ENCODE peak calls at places on chromosomes 12 and 14, in five cellular contexts. I is kidney epithelial cell, S is astrocyte of the cerebellum, Y is bronchial epithelial cell, O is uterus. H is an unnamed sample.

GRCh38 chr12:120757226-120757742 is 31.7 kb downstream of the ACADS start:
- DNase-seq in I (no peak), S (no peak), Y (no peak), O (no peak), H (no peak)

GRCh38 chr14:86221000-86221399 is 691.1 kb downstream of the FLRT2 start:
- DNase-seq in O (no peak), I (no peak), Y (no peak), S (no peak), H (no peak)

GRCh38 chr14:102215522-102216250 is 76.0 kb downstream of the WDR20 start:
- DNase-seq in Y (no peak), O (no peak), S (no peak), I (no peak), H (no peak)

GRCh38 chr14:35425850-35426249 is 21.3 kb upstream of the NFKBIA start:
- DNase-seq in S (no peak), O (no peak), I (no peak), Y (no peak), H (no peak)

GRCh38 chr12:2640709-2641108 is 154.1 kb upstream of the FKBP4 start:
- DNase-seq in Y (peak; percentile 89), S (peak; percentile 84), I (peak; percentile 92), O (peak; percentile 64), H (peak; percentile 71)

GRCh38 chr12:104588048-104588942 is 131.5 kb downstream of the CHST11 start:
- DNase-seq in Y (peak; percentile 96), S (no peak), I (peak; percentile 88), O (no peak), H (no peak)

GRCh38 chr12:2539938-2540337 is 254.8 kb upstream of the FKBP4 start:
- DNase-seq in Y (no peak), I (no peak), O (no peak), S (no peak), H (no peak)

GRCh38 chr14:92553456-92553855 is 39.9 kb downstream of the RIN3 start:
- DNase-seq in Y (no peak), O (peak; percentile 36), S (no peak), I (no peak), H (no peak)

GRCh38 chr14:72332054-72332453 is 399.8 kb downstream of the RGS6 start:
- DNase-seq in Y (no peak), I (no peak), O (no peak), S (no peak), H (no peak)

GRCh38 chr12:132847363-132848356 is 19.0 kb upstream of the GOLGA3 start:
- DNase-seq in I (no peak), O (no peak), Y (no peak), S (no peak), H (no peak)

GRCh38 chr12:80472241-80472640 is 28.2 kb downstream of the PTPRQ start:
- DNase-seq in O (no peak), S (no peak), I (no peak), Y (no peak), H (no peak)

GRCh38 chr12:80470403-80470802 is 26.4 kb downstream of the PTPRQ start:
- DNase-seq in Y (no peak), I (no peak), S (no peak), O (no peak), H (no peak)

GRCh38 chr12:80469681-80470080 is 25.6 kb downstream of the PTPRQ start:
- DNase-seq in O (no peak), S (no peak), Y (no peak), I (no peak), H (no peak)

DNA sequence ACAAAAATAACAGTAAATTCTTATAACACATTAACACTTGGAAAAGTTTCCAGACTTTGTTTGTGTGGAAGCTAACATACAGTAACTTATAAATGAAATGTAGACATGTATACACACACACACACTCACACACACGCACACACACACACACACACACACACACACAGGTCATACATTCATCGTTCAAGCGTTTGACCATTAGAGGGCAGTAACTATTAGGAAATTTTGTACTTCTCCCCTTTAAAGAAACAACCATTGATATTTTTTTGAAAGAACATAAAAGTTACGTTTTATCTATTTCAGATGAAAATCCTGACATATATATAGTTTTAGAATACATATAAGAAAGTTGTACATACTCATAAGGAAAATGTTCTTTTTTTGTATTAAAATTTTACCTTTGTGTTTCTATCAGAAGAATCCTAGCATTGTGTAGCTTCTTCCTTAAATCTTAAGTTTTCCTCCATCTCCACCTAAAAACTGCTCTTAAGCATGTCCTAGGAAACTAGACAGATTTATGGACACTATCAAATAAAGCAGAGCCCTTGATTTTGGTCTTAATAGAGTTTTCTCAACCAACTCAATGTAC is 29.0 kb downstream of the PTPRQ start:
- DNase-seq in S (peak; percentile 67), Y (peak; percentile 57), O (no peak), I (peak; percentile 4), H (peak; percentile 49)
- TF ChIP-seq CTCF in S (peak; percentile 56), Y (peak; percentile 44), O (peak; percentile 7), I (peak; percentile 56), H (peak; percentile 59)

GRCh38 chr14:59463773-59464650 is 1.2 kb downstream of the GPR135 start:
- DNase-seq in Y (no peak), S (no peak), I (no peak), O (peak; percentile 48), H (no peak)
- H3K4me3 ChIP-seq in Y (peak overlapping the region; percentile 45), S (peak overlapping the region; percentile 47), I (peak overlapping the region; percentile 41), O (peak overlapping the region; percentile 65), H (peak overlapping the region; percentile 58)

DNA sequence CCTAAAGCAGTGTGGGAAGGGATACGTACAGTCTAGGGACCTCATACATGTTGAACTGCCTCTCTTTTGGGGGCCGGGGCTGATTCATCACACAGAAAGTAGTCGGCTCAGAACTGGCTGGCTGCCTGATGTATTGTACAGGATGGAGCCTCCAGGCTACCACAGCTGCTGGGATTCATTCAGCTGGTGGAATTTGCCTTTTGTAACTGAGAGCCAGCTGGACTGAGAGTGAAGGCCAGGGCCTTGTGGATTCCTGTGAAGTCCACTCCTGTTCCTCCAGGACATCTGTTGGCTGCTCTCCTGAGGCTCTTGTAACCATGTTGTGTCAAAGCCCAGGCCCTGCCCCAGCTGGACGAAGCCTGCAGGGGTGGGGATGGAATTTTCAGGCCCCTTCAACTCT is 116.3 kb upstream of the PRICKLE1 start:
- DNase-seq in I (peak; percentile 45), O (peak; percentile 79), Y (peak; percentile 35), S (peak; percentile 99), H (no peak)
- TF ChIP-seq CTCF in I (no peak), O (no peak), Y (no peak), S (no peak), H (no peak)

DNA sequence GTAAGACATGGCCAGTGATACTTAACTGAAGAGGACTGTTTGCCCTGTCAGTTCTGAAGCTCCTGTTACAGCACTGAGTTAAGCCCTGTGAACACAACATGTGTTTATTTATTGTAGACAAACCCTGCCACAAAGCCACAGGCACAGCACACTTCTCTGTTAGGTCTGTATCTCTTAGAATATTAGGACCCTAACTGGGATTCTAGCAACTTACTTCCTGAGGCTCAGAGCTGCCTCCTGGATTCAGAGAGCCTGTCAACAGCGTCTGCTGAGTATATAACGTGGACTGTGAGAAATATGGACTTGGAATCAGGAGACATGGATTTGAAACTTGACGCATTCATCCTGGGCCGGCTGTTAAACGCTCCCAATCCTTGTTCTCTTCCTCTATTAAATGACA is 135.0 kb upstream of the HIF1A start:
- DNase-seq in S (no peak), I (no peak), Y (no peak), O (no peak), H (no peak)
- H3K4me3 ChIP-seq in S (no peak overlapping the region), I (no peak overlapping the region), Y (no peak overlapping the region), O (no peak overlapping the region), H (no peak overlapping the region)

GRCh38 chr12:42767326-42767954 is 177.9 kb upstream of the PRICKLE1 start:
- DNase-seq in Y (no peak), I (no peak), O (no peak), S (no peak), H (no peak)
- TF ChIP-seq CTCF in Y (no peak), I (no peak), O (no peak), S (no peak), H (no peak)

GRCh38 chr12:119181202-119181601 is 2.5 kb downstream of the HSPB8 start:
- DNase-seq in S (no peak), Y (no peak), O (no peak), I (no peak), H (no peak)
- H3K4me3 ChIP-seq in S (peak overlapping the region; percentile 43), Y (no peak overlapping the region), O (peak overlapping the region; percentile 54), I (peak overlapping the region; percentile 27), H (peak overlapping the region; percentile 67)

DNA sequence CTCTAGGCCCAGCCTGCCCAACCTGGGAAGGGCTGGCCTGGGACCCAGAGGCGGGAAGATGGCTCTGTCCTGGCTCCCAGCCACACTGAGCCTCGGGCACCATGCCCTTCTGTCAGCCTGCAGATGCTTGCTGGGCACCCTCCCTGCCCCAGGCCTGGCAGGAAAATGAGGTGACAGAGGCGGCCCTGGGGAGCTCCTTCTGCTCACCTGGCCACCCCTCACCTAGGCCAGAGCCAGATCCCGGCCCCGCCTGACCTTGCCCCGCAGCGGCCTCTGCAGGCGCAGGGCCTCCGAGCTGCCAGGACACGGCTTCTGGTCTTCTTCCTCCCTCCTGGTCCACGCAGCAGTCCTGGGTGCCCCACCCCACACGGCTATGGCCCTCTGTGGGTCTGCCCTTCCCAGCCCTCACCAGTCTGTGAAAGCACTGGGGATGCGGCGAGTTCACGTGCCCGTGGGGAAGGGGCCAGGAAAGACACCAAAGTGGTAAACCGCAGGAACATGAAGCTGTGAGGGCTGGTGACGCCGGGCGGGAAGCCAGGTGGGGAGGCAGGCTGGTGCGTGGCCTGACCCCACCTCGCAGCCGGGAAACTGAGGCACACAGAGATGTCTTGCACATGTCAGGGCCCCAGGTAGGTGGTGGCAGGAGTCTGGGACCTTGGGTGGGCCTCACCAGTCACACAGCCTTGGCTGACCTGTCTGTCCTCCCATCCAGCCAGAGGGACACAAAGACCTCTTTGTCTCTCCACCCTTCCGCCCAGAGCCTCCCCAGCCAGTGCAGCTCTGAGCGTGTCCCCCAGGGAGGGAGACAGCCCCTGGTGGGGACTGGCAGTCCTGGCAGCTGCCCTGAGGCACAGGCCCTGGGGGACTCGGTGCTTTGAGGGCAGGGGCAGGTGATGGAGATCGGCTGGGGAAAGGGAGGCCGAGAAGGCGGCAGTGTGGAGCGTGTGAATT is 12.8 kb downstream of the BAG5 start:
- DNase-seq in Y (no peak), S (no peak), I (no peak), O (peak; percentile 24), H (no peak)
- TF ChIP-seq CTCF in Y (no peak), S (no peak), I (no peak), O (no peak), H (no peak)

DNA sequence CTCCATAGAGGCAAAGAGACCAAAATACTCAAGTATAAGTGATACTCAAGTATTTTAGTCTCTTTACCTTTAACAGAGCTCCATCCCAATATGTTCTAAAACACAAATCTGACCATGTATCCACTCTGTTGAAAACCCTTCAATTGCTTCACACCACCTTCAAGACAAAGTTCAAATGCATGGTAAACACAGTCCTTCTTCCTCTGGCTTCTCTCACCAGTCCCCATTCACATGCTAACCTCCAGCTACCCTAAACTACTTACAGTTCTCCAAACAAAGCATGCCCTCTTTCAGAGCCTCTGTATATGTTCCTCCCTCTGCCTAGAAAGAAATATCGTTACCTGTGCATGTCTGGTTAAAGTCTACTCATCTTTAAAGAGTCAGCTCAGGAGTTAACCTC is 100.2 kb downstream of the NUMB start:
- DNase-seq in Y (no peak), O (no peak), I (no peak), S (no peak), H (no peak)
- H3K4me3 ChIP-seq in Y (no peak overlapping the region), O (no peak overlapping the region), I (no peak overlapping the region), S (no peak overlapping the region), H (no peak overlapping the region)

GRCh38 chr12:83224012-83224411 is 537.3 kb downstream of the TMTC2 start:
- DNase-seq in S (no peak), I (no peak), Y (peak; percentile 1), O (no peak), H (no peak)
- TF ChIP-seq CTCF in S (no peak), I (no peak), Y (no peak), O (no peak), H (no peak)

H was measured in retinal pigment epithelial cell.